ENCODE peak calls at places on chromosomes 16 and 17, in seven cellular contexts. N, D, P, X, V, L and A are unnamed samples.

GRCh38 chr17:81260171-81260570 is 21.1 kb downstream of the NDUFAF8 start:
- DNase-seq in N (no peak), P (no peak), X (no peak), D (no peak), L (no peak), V (no peak), A (no peak)

GRCh38 chr17:43416998-43417891 is 18.5 kb downstream of the ARL4D start:
- DNase-seq in L (peak; percentile 86), V (no peak), P (no peak), N (peak; percentile 66), X (no peak), D (peak; percentile 26), A (peak; percentile 83)

GRCh38 chr16:55015181-55015913 is 84.7 kb downstream of the IRX5 start:
- DNase-seq in X (no peak), D (no peak), L (no peak), V (no peak), P (no peak), N (no peak), A (no peak)

GRCh38 chr16:14015948-14016347 is 55.2 kb upstream of the MRTFB start:
- DNase-seq in V (no peak), D (no peak), L (peak; percentile 92), X (peak; percentile 42), N (no peak), P (no peak), A (peak; percentile 64)

GRCh38 chr16:89700649-89701424 is 668 bp downstream of the SPATA2L start:
- DNase-seq in L (peak; percentile 82), D (peak; percentile 74), P (no peak), X (no peak), V (no peak), N (no peak), A (no peak)

GRCh38 chr17:17837380-17837821 is 615 bp upstream of the SREBF1 start:
- DNase-seq in D (no peak), P (no peak), V (no peak), N (peak; percentile 67), X (peak; percentile 69), L (peak; percentile 87), A (no peak)

GRCh38 chr17:35655303-35655702 is 68.2 kb downstream of the AP2B1 start:
- DNase-seq in L (no peak), P (no peak), V (no peak), D (no peak), X (no peak), N (no peak), A (no peak)

GRCh38 chr17:28085766-28086165 is 43.3 kb downstream of the NLK start:
- DNase-seq in V (no peak), P (no peak), X (no peak), L (no peak), N (no peak), D (no peak), A (no peak)

GRCh38 chr16:58031016-58031800 is 5.7 kb downstream of the MMP15 start:
- DNase-seq in X (no peak), N (no peak), D (no peak), P (no peak), L (no peak), V (no peak), A (no peak)

GRCh38 chr17:57360266-57360665 is 103.9 kb downstream of the MSI2 start:
- DNase-seq in D (no peak), X (no peak), N (no peak), V (no peak), P (no peak), L (no peak), A (no peak)

GRCh38 chr17:61485067-61485775 is 33.0 kb downstream of the TBX4 start:
- DNase-seq in P (no peak), N (no peak), X (no peak), L (peak; percentile 19), D (no peak), V (no peak), A (no peak)

GRCh38 chr16:66291833-66292232 is 74.7 kb upstream of the CDH5 start:
- DNase-seq in X (no peak), P (no peak), V (no peak), L (peak; percentile 43), N (no peak), D (no peak), A (peak; percentile 9)

GRCh38 chr17:31588034-31588433 is 196.6 kb downstream of the RAB11FIP4 start:
- DNase-seq in P (no peak), V (no peak), X (no peak), N (no peak), L (no peak), D (no peak), A (no peak)

GRCh38 chr16:57093845-57094564 is 1.6 kb downstream of the CPNE2 start:
- DNase-seq in D (no peak), L (no peak), N (no peak), V (no peak), P (no peak), X (no peak), A (no peak)

GRCh38 chr16:27724491-27724878 is 174.5 kb downstream of the KATNIP start:
- DNase-seq in X (no peak), V (no peak), D (no peak), P (no peak), N (no peak), L (no peak), A (no peak)

GRCh38 chr17:27382025-27382424 is 74.2 kb upstream of the KSR1 start:
- DNase-seq in D (no peak), L (no peak), N (no peak), V (no peak), P (no peak), X (no peak), A (no peak)

GRCh38 chr16:55710466-55710865 is 54.7 kb downstream of the SLC6A2 start:
- DNase-seq in L (peak; percentile 14), N (no peak), D (peak; percentile 71), X (no peak), P (no peak), V (no peak), A (no peak)

GRCh38 chr16:19505600-19506303 is 16.1 kb downstream of the GDE1 start:
- DNase-seq in V (no peak), L (peak; percentile 13), D (no peak), N (no peak), X (peak; percentile 74), P (no peak), A (no peak)

GRCh38 chr17:30454635-30455034 is 22.6 kb upstream of the GOSR1 start:
- DNase-seq in P (no peak), X (no peak), D (no peak), N (no peak), L (no peak), V (no peak), A (no peak)

GRCh38 chr17:30449480-30449879 is 27.7 kb upstream of the GOSR1 start:
- DNase-seq in X (no peak), L (peak; percentile 8), D (no peak), P (no peak), V (no peak), N (no peak), A (no peak)

DNA sequence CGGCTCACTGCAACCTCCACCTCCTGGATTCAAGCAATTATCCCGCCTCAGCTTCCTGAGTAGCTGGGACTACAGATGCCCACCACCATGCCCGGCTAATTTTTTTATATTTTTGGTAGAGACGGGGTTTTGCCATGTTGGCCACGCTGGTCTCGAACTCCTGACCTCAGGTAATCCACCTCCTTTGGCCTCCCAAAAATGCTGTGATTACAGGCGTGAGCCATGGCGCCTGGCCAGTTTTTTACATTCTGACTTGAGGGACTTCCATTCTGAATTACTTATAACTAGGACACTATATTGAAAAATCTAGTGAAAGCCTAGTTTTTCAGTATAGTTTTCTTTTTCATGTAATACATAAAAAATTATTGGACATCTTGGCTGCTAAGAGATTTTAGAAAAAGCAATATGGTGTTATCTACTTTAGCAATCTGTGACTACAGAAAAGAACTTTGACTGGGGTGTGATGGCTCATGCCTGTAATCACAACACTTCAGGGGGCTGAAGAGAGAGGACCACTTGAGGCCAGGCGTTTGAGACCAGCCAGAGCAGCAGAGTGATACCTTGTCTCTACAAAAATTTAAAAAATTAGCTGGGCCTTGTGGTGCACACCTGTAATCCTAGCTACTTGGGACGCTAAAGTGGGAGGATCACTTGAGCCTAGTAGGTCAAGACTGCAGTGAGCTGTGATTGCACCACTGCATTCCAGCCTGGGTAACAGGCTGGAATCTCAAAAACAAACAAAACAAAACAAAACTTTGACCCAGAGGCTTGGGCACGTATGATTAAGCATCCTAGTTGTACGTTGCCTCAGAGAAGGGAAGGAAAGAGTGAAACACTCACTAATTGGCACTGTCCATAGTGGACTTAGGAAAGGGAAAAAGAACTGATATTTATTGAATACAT is 26.8 kb upstream of the GOSR1 start:
- DNase-seq in D (no peak), N (no peak), V (no peak), X (peak; percentile 18), P (no peak), L (peak; percentile 20), A (no peak)
- H3K27ac ChIP-seq in D (no peak overlapping the region), N (no peak overlapping the region), V (no peak overlapping the region), X (no peak overlapping the region), P (peak overlapping the region; percentile 63), L (no peak overlapping the region), A (peak overlapping the region; percentile 13)

GRCh38 chr17:65277576-65277975 is 140.4 kb downstream of the RGS9 start:
- DNase-seq in N (no peak), X (no peak), P (no peak), V (no peak), D (no peak), L (peak; percentile 53), A (no peak)
- H3K4me3 ChIP-seq in N (no peak overlapping the region), X (no peak overlapping the region), P (peak overlapping the region; percentile 63), V (no peak overlapping the region), D (no peak overlapping the region), L (peak overlapping the region; percentile 71), A (peak overlapping the region; percentile 54)

DNA sequence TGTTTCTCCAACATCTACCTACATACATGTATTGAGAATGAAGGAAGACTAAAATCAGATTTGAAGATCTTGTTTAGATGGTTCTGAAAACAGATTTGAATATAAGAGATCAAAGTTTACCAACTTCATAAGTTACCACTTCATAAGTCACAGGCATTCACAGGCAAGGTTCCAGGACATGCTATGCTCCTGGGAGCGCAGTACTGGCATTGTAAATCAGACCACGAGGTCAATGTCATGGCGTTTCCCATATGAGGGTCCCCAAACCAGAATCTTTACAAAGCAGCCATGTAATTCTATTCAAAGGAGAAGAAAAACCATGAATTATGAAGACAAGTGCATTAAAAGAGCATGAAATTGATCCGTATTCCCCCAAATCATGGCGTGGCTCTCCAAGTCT is 3.0 kb downstream of the CDH11 start:
- DNase-seq in X (no peak), P (no peak), N (no peak), D (no peak), V (no peak), L (peak; percentile 27), A (no peak)
- H3K27ac ChIP-seq in X (peak overlapping the region; percentile 95), P (no peak overlapping the region), N (no peak overlapping the region), D (no peak overlapping the region), V (no peak overlapping the region), L (peak overlapping the region; percentile 76), A (no peak overlapping the region)

DNA sequence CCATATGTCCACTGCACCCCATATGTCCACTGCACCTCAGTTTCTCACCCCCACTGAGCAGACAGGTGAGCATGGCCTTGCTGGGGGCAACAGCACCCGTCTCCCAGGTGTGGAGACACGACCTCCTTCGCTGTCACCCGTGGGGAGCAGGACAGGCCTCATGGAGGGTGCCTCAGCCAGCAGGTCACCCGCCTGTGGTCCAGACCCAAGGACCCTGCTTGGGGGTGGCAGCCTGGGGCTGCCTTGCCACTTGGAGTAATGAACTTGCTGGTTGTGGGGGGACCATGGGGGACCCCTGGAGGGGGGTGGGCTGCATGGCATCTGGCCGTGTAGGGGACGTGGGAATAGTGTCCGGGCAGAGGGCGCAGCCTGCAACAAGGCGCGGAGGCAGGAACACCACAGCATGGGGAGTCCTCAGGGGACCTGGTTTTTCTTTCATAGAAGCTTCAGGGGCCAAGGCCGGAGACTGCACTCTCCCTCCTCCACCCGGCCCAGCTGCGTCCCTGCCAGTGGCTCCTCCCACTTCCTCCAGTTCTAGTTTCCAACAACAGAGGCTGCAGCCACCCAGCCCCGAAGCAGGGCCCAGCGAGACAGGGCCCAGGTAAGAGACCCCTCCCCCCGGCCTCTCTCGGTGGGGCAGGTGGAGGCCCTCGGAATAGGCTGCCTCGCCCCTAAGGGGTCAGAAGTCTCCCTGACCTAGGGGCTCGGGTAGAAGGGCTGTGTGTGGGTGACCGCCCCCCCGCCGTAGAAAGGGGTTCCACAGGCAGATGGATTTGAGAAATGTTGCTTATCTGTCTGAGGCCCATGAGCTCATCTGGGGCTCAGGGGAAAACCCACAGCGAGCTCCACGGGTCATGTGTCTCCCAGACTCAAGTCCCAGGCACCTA is at the start of gene NHLRC4:
- DNase-seq in L (peak; percentile 63), P (no peak), X (peak; percentile 56), D (peak; percentile 70), N (peak; percentile 51), V (no peak), A (no peak)
- H3K4me3 ChIP-seq in L (no peak within 1 kb of the TSS), P (peak within 1 kb of the TSS; percentile 64), X (no peak within 1 kb of the TSS), D (no peak within 1 kb of the TSS), N (peak within 1 kb of the TSS; percentile 44), V (no peak within 1 kb of the TSS), A (peak within 1 kb of the TSS; percentile 54)